ENCODE peak calls at places on chromosomes 3 and 15, in ten cellular contexts. F is naive thymus-derived CD8-positive, alpha-beta T cell; M is nephron progenitor cell; C is CD8-positive, alpha-beta T cell; J is GM13977; Q is A549; H is activated T-helper 1 cell treated with Interleukin-2 at 50 U/mL for 16 hours; G is HFF-Myc; O is effector memory CD4-positive, alpha-beta T cell; T is putamen. I is an unnamed sample.
A peak's percentile ranks its signal among the peaks of the same experiment; 100 is the strongest.

GRCh38 chr15:40747685-40748631 is 7.1 kb downstream of the RMDN3 start:
- DNase-seq in F (no peak), M (no peak), C (no peak), J (no peak), Q (no peak), H (no peak), G (no peak), O (no peak), T (no peak), I (no peak)

GRCh38 chr3:71447197-71447596 is 136.3 kb downstream of the FOXP1 start:
- DNase-seq in F (no peak), M (no peak), C (no peak), J (no peak), Q (no peak), H (no peak), G (no peak), O (no peak), T (no peak), I (no peak)

GRCh38 chr15:55407631-55407948 is 569 bp downstream of the CCPG1 start:
- DNase-seq in F (no peak), M (peak; percentile 4), C (no peak), J (no peak), Q (peak; percentile 75), H (no peak), G (no peak), O (no peak), T (no peak), I (peak; percentile 7)

GRCh38 chr15:64634020-64634419 is 141.4 kb downstream of the RBPMS2 start:
- DNase-seq in F (peak; percentile 39), M (no peak), C (peak; percentile 36), J (peak; percentile 65), Q (no peak), H (no peak), G (no peak), O (no peak), T (no peak), I (no peak)

GRCh38 chr3:124812291-124813265 is 74.6 kb downstream of the ITGB5 start:
- DNase-seq in F (no peak), M (no peak), C (no peak), J (no peak), Q (peak; percentile 91), H (no peak), G (peak; percentile 99), O (no peak), T (no peak), I (peak; percentile 62)

GRCh38 chr3:181752202-181752671 is 40.5 kb downstream of the SOX2 start:
- DNase-seq in F (no peak), M (no peak), C (no peak), J (no peak), Q (no peak), H (no peak), G (no peak), O (no peak), T (peak; percentile 92), I (no peak)

GRCh38 chr15:74653426-74654082 is 37.9 kb downstream of the CLK3 start:
- DNase-seq in F (no peak), M (no peak), C (no peak), J (no peak), Q (no peak), H (no peak), G (peak; percentile 86), O (no peak), T (no peak), I (no peak)

GRCh38 chr15:84736375-84736774 is 12.0 kb upstream of the ZNF592 start:
- DNase-seq in F (peak; percentile 49), M (no peak), C (peak; percentile 72), J (peak; percentile 77), Q (no peak), H (peak; percentile 42), G (no peak), O (peak; percentile 41), T (no peak), I (no peak)

GRCh38 chr3:127682576-127682975 is 9.8 kb downstream of the ABTB1 start:
- DNase-seq in F (peak; percentile 12), M (no peak), C (no peak), J (no peak), Q (no peak), H (no peak), G (no peak), O (no peak), T (no peak), I (no peak)

GRCh38 chr15:34043813-34044212 is 4.8 kb upstream of the AVEN start:
- DNase-seq in F (no peak), M (no peak), C (no peak), J (no peak), Q (no peak), H (no peak), G (no peak), O (no peak), T (no peak), I (no peak)

GRCh38 chr3:115141018-115141757 is 5.9 kb downstream of the ZBTB20 start:
- DNase-seq in F (no peak), M (no peak), C (no peak), J (no peak), Q (no peak), H (no peak), G (no peak), O (no peak), T (no peak), I (no peak)

GRCh38 chr3:160401301-160402095 is 2.0 kb downstream of the SMC4 start:
- DNase-seq in F (no peak), M (no peak), C (no peak), J (no peak), Q (peak; percentile 52), H (no peak), G (no peak), O (no peak), T (no peak), I (no peak)

GRCh38 chr3:138125548-138126221 is 6.5 kb downstream of the A4GNT start:
- DNase-seq in F (no peak), M (no peak), C (no peak), J (no peak), Q (peak; percentile 17), H (no peak), G (no peak), O (no peak), T (no peak), I (no peak)